ENCODE peak calls at places on chromosomes 12 and 14, in eight cellular contexts. One of them, this sample, is unnamed.

GRCh38 chr14:90795744-90796143 is 20.5 kb downstream of the TTC7B start:
- DNase-seq in frontal cortex: no peak
- DNase-seq in Daoy: peak
- DNase-seq in cardiac muscle cell: no peak
- DNase-seq in fibroblast of lung: peak
- DNase-seq in activated CD8-positive, alpha-beta memory T cell treated with anti-CD3 and anti-CD28 coated beads for 4 hours: no peak
- DNase-seq in cardiac fibroblast: peak
- DNase-seq in Peyer's patch: no peak
- DNase-seq in this sample: no peak

GRCh38 chr14:75477881-75478280 is 44.4 kb upstream of the BATF start:
- DNase-seq in frontal cortex: no peak
- DNase-seq in activated CD8-positive, alpha-beta memory T cell treated with anti-CD3 and anti-CD28 coated beads for 4 hours: no peak
- DNase-seq in cardiac muscle cell: no peak
- DNase-seq in Peyer's patch: peak
- DNase-seq in cardiac fibroblast: no peak
- DNase-seq in Daoy: no peak
- DNase-seq in fibroblast of lung: no peak
- DNase-seq in this sample: no peak

GRCh38 chr12:46357438-46358324 is 14.9 kb downstream of the SLC38A2 start:
- DNase-seq in Daoy: peak
- DNase-seq in fibroblast of lung: peak
- DNase-seq in activated CD8-positive, alpha-beta memory T cell treated with anti-CD3 and anti-CD28 coated beads for 4 hours: no peak
- DNase-seq in cardiac fibroblast: peak
- DNase-seq in frontal cortex: no peak
- DNase-seq in cardiac muscle cell: no peak
- DNase-seq in Peyer's patch: no peak
- DNase-seq in this sample: no peak

GRCh38 chr12:32395031-32395430 is 4.3 kb upstream of the FGD4 start:
- DNase-seq in fibroblast of lung: no peak
- DNase-seq in frontal cortex: no peak
- DNase-seq in cardiac muscle cell: no peak
- DNase-seq in Peyer's patch: no peak
- DNase-seq in Daoy: no peak
- DNase-seq in cardiac fibroblast: no peak
- DNase-seq in activated CD8-positive, alpha-beta memory T cell treated with anti-CD3 and anti-CD28 coated beads for 4 hours: no peak
- DNase-seq in this sample: no peak

GRCh38 chr14:101781240-101782061 is 19.9 kb downstream of the PPP2R5C start:
- DNase-seq in cardiac fibroblast: peak
- DNase-seq in Daoy: peak
- DNase-seq in frontal cortex: peak
- DNase-seq in activated CD8-positive, alpha-beta memory T cell treated with anti-CD3 and anti-CD28 coated beads for 4 hours: no peak
- DNase-seq in Peyer's patch: no peak
- DNase-seq in cardiac muscle cell: peak
- DNase-seq in fibroblast of lung: peak
- DNase-seq in this sample: no peak

GRCh38 chr12:53380797-53381738 is 1.1 kb downstream of the SP1 start:
- DNase-seq in fibroblast of lung: peak
- DNase-seq in cardiac muscle cell: no peak
- DNase-seq in Daoy: peak
- DNase-seq in activated CD8-positive, alpha-beta memory T cell treated with anti-CD3 and anti-CD28 coated beads for 4 hours: no peak
- DNase-seq in Peyer's patch: peak
- DNase-seq in frontal cortex: no peak
- DNase-seq in cardiac fibroblast: peak
- DNase-seq in this sample: no peak

GRCh38 chr12:14664434-14665023 is 31.9 kb downstream of the GUCY2C start:
- DNase-seq in frontal cortex: peak
- DNase-seq in Peyer's patch: peak
- DNase-seq in Daoy: peak
- DNase-seq in cardiac fibroblast: peak
- DNase-seq in cardiac muscle cell: peak
- DNase-seq in fibroblast of lung: peak
- DNase-seq in activated CD8-positive, alpha-beta memory T cell treated with anti-CD3 and anti-CD28 coated beads for 4 hours: no peak
- DNase-seq in this sample: peak

GRCh38 chr14:59217011-59217410 is 28.5 kb downstream of the DAAM1 start:
- DNase-seq in cardiac fibroblast: no peak
- DNase-seq in activated CD8-positive, alpha-beta memory T cell treated with anti-CD3 and anti-CD28 coated beads for 4 hours: no peak
- DNase-seq in Peyer's patch: no peak
- DNase-seq in cardiac muscle cell: no peak
- DNase-seq in frontal cortex: no peak
- DNase-seq in fibroblast of lung: peak
- DNase-seq in Daoy: no peak
- DNase-seq in this sample: no peak

GRCh38 chr12:29655861-29656260 is 127.9 kb downstream of the TMTC1 start:
- DNase-seq in activated CD8-positive, alpha-beta memory T cell treated with anti-CD3 and anti-CD28 coated beads for 4 hours: no peak
- DNase-seq in frontal cortex: no peak
- DNase-seq in cardiac fibroblast: peak
- DNase-seq in fibroblast of lung: peak
- DNase-seq in Daoy: no peak
- DNase-seq in Peyer's patch: no peak
- DNase-seq in cardiac muscle cell: no peak
- DNase-seq in this sample: no peak

GRCh38 chr14:55353686-55354467 is 57.8 kb downstream of the ATG14 start:
- DNase-seq in Daoy: no peak
- DNase-seq in cardiac muscle cell: no peak
- DNase-seq in frontal cortex: no peak
- DNase-seq in Peyer's patch: no peak
- DNase-seq in fibroblast of lung: no peak
- DNase-seq in cardiac fibroblast: no peak
- DNase-seq in activated CD8-positive, alpha-beta memory T cell treated with anti-CD3 and anti-CD28 coated beads for 4 hours: no peak
- DNase-seq in this sample: no peak

This sample was measured in G401.